ENCODE peak calls at places on chromosomes 2 and 18, in eight cellular contexts. W is body of pancreas, M is uterus, L is MG63, U is dorsolateral prefrontal cortex, D is A549, J is SJSA1, B is IMR-90. S is an unnamed sample.

GRCh38 chr2:221347471-221347870 is 224.6 kb downstream of the EPHA4 start:
- DNase-seq in L (peak; percentile 29), M (no peak), J (no peak), U (no peak), D (no peak), W (no peak), B (peak; percentile 41), S (no peak)

GRCh38 chr2:71922501-71923142 is 225.0 kb downstream of the CYP26B1 start:
- DNase-seq in L (no peak), U (no peak), J (no peak), D (no peak), M (no peak), W (no peak), B (no peak), S (no peak)

GRCh38 chr2:163198972-163199371 is 360.4 kb upstream of the KCNH7 start:
- DNase-seq in W (no peak), B (no peak), D (no peak), U (no peak), M (no peak), J (no peak), L (no peak), S (no peak)

GRCh38 chr18:12598181-12598921 is 59.6 kb downstream of the SPIRE1 start:
- DNase-seq in U (no peak), W (peak; percentile 14), M (no peak), J (peak; percentile 34), D (no peak), B (peak; percentile 57), L (peak; percentile 14), S (no peak)

GRCh38 chr18:210075-210474 is 51.7 kb downstream of the USP14 start:
- DNase-seq in W (no peak), L (no peak), J (no peak), M (no peak), D (no peak), U (no peak), B (no peak), S (no peak)

GRCh38 chr2:47293967-47294366 is 109.0 kb upstream of the MSH2 start:
- DNase-seq in J (no peak), U (no peak), D (no peak), B (no peak), M (no peak), L (no peak), W (no peak), S (no peak)

GRCh38 chr18:62118324-62118723 is 68.5 kb downstream of the PIGN start:
- DNase-seq in M (no peak), L (peak; percentile 14), B (peak; percentile 81), D (no peak), J (no peak), W (no peak), U (no peak), S (no peak)

GRCh38 chr18:45275367-45276113 is 339.7 kb upstream of the SLC14A2 start:
- DNase-seq in J (peak; percentile 15), W (no peak), U (no peak), B (peak; percentile 45), L (no peak), M (no peak), D (peak; percentile 11), S (peak; percentile 39)

GRCh38 chr18:54140641-54141040 is 83.8 kb downstream of the MBD2 start:
- DNase-seq in L (no peak), B (peak; percentile 72), J (no peak), D (no peak), U (no peak), W (no peak), M (no peak), S (no peak)

GRCh38 chr2:177585234-177585863 is 192.8 kb downstream of the AGPS start:
- DNase-seq in J (no peak), W (peak; percentile 85), M (no peak), D (no peak), L (no peak), U (no peak), B (no peak), S (no peak)

GRCh38 chr2:41992056-41992699 is 55.6 kb upstream of the PKDCC start:
- DNase-seq in M (no peak), W (no peak), U (no peak), D (no peak), B (no peak), L (no peak), J (no peak), S (no peak)

GRCh38 chr2:204608261-204608660 is 63.0 kb downstream of the PARD3B start:
- DNase-seq in J (peak; percentile 9), W (peak; percentile 16), M (peak; percentile 25), U (no peak), D (no peak), B (peak; percentile 78), L (peak; percentile 52), S (no peak)

GRCh38 chr2:212842544-212843185 is 304.1 kb upstream of the ERBB4 start:
- DNase-seq in M (no peak), D (no peak), J (peak; percentile 12), U (no peak), W (no peak), L (peak; percentile 50), B (peak; percentile 90), S (no peak)

GRCh38 chr2:97005353-97005752 is 19.0 kb upstream of the FAM178B start:
- DNase-seq in J (no peak), W (no peak), L (no peak), D (peak; percentile 25), U (no peak), M (no peak), B (no peak), S (peak; percentile 6)

GRCh38 chr2:241788572-241788971 is 11.9 kb downstream of the GAL3ST2 start:
- DNase-seq in J (no peak), L (no peak), B (no peak), W (no peak), D (no peak), M (no peak), U (no peak), S (no peak)

GRCh38 chr2:228655341-228655740 is 473.9 kb upstream of the SPHKAP start:
- DNase-seq in B (peak; percentile 10), W (no peak), D (no peak), L (no peak), J (no peak), M (no peak), U (no peak), S (no peak)

DNA sequence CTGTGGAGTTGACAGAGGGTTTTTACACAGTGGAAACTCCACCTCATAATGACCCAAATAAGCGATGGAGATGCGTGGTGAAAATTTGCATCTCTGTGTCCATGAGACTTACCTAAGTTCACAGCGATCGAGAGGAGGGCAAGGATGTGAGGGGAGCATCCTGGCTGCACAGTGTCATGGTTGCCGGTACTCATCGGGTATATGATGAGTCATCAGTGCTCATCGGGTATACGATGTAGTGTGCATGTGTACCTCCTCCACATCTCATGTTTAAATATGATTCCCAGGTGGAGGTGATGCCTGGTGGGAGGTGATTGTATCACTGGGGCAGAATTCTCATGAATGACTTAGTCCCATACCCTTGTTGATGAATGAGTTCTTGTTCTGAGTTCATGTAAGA is 233.5 kb downstream of the MYT1L start:
- DNase-seq in J (no peak), M (no peak), W (no peak), U (no peak), L (no peak), D (no peak), B (no peak), S (no peak)
- H3K4me3 ChIP-seq in J (no peak overlapping the region), M (no peak overlapping the region), W (no peak overlapping the region), U (no peak overlapping the region), L (no peak overlapping the region), D (no peak overlapping the region), B (no peak overlapping the region), S (no peak overlapping the region)

GRCh38 chr2:120578576-120579352 is 156.9 kb upstream of the GLI2 start:
- DNase-seq in B (no peak), D (no peak), L (no peak), J (no peak), M (no peak), W (no peak), U (no peak), S (no peak)

GRCh38 chr2:120575966-120576365 is 159.7 kb upstream of the GLI2 start:
- DNase-seq in B (no peak), D (no peak), U (no peak), J (no peak), L (no peak), M (no peak), W (no peak), S (no peak)

GRCh38 chr2:120574620-120575019 is 161.0 kb upstream of the GLI2 start:
- DNase-seq in D (no peak), B (no peak), M (no peak), U (no peak), L (peak; percentile 50), W (no peak), J (no peak), S (no peak)

GRCh38 chr2:120577896-120578295 is 157.8 kb upstream of the GLI2 start:
- DNase-seq in U (no peak), M (no peak), W (no peak), B (no peak), J (no peak), D (no peak), L (no peak), S (no peak)

GRCh38 chr2:120576509-120577474 is 158.9 kb upstream of the GLI2 start:
- DNase-seq in M (peak; percentile 34), U (no peak), J (no peak), D (no peak), L (no peak), B (peak; percentile 16), W (peak; percentile 26), S (no peak)
- H3K4me3 ChIP-seq in M (peak overlapping the region; percentile 20), U (peak overlapping the region; percentile 37), J (no peak overlapping the region), D (no peak overlapping the region), L (no peak overlapping the region), B (peak overlapping the region; percentile 9), W (no peak overlapping the region), S (no peak overlapping the region)

DNA sequence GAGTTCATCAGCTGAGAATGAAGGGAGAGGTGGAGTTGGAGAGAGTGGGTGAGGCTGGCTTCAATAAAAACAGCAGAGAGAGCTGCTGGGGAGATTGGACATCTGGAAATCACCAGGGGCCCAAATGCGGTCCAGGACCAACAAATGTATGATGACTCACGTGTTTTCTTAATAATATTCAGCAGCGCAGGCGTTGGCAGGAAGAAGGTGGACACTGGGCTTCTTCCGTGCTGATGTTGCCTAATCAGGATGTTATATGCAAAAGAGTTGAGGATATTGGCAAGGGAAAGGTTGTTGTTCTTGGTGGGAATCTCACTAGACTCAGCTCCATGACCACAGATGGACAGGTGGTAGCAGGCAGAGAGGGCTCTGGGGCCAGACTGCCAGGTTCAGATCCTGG is 12.8 kb upstream of the PLA2R1 start:
- DNase-seq in B (peak; percentile 33), D (peak; percentile 13), W (no peak), U (no peak), L (peak; percentile 91), M (no peak), J (no peak), S (no peak)
- H3K4me3 ChIP-seq in B (no peak overlapping the region), D (no peak overlapping the region), W (no peak overlapping the region), U (no peak overlapping the region), L (no peak overlapping the region), M (no peak overlapping the region), J (no peak overlapping the region), S (no peak overlapping the region)

DNA sequence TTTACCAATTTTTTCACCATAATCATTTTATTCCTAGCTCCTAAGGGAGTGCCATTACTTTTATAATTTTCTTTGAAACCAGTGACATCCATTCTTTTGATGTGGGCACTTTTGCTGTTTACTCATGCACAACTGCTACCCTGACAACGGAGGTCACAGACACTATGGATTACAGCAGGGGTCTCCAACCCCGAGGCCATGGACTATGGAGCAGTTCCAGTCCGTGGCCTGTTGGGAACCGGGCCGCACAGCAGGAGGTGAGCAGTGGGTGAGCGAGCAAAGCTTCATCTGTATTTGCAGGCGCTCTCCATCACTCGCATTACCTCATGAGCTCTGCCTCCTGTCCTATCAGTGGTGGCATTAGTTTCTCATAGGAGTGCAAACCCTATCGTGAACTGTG is 34.6 kb downstream of the PRPF40A start:
- DNase-seq in M (no peak), D (no peak), W (no peak), B (no peak), J (no peak), L (no peak), U (no peak), S (peak; percentile 3)
- H3K4me3 ChIP-seq in M (no peak overlapping the region), D (no peak overlapping the region), W (no peak overlapping the region), B (no peak overlapping the region), J (no peak overlapping the region), L (no peak overlapping the region), U (no peak overlapping the region), S (no peak overlapping the region)